ENCODE peak calls at places on chromosomes 12 and 14, in four cellular contexts. S is coronary artery, H is fibroblast of lung, N is lower lobe of right lung. R is an unnamed sample.

GRCh38 chr12:29405561-29405960 is 24.6 kb upstream of the ERGIC2 start:
- DNase-seq in S (no peak), H (no peak), N (no peak), R (no peak)

GRCh38 chr14:52048132-52048531 is 20.7 kb downstream of the NID2 start:
- DNase-seq in S (no peak), H (no peak), N (no peak), R (no peak)

GRCh38 chr12:65741662-65742480 is 82.4 kb upstream of the HMGA2 start:
- DNase-seq in S (no peak), H (peak), N (no peak), R (peak)

GRCh38 chr12:90794212-90794611 is 160.8 kb downstream of the CCER1 start:
- DNase-seq in S (no peak), H (peak), N (no peak), R (no peak)

GRCh38 chr14:64569108-64570045 is 19.6 kb downstream of the PPP1R36 start:
- DNase-seq in S (peak), H (peak), N (no peak), R (no peak)

GRCh38 chr12:51372021-51372420 is 19.2 kb downstream of the GALNT6 start:
- DNase-seq in S (no peak), H (no peak), N (no peak), R (no peak)

GRCh38 chr14:39218171-39218769 is 15.4 kb upstream of the MIA2 start:
- DNase-seq in S (no peak), H (no peak), N (no peak), R (no peak)

GRCh38 chr12:103854372-103854973 is 13.4 kb upstream of the NT5DC3 start:
- DNase-seq in S (no peak), H (no peak), N (no peak), R (no peak)

GRCh38 chr14:102138935-102139247 is 806 bp upstream of the WDR20 start:
- DNase-seq in S (no peak), H (no peak), N (no peak), R (no peak)

GRCh38 chr12:41496009-41496408 is 307.9 kb downstream of the PDZRN4 start:
- DNase-seq in S (no peak), H (no peak), N (no peak), R (no peak)

GRCh38 chr14:67934851-67935250 is 115.3 kb downstream of the RAD51B start:
- DNase-seq in S (no peak), H (no peak), N (no peak), R (no peak)

GRCh38 chr14:61467281-61467680 is 145.9 kb downstream of the PRKCH start:
- DNase-seq in S (no peak), H (no peak), N (no peak), R (no peak)

GRCh38 chr14:51873221-51873893 is 12.9 kb downstream of the GNG2 start:
- DNase-seq in S (no peak), H (peak), N (no peak), R (peak)

GRCh38 chr14:99327458-99328250 is 55.7 kb upstream of the BCL11B start:
- DNase-seq in S (peak), H (no peak), N (no peak), R (no peak)

GRCh38 chr12:115710104-115710564 is 567.4 kb downstream of the MED13L start:
- DNase-seq in S (no peak), H (peak), N (no peak), R (no peak)

GRCh38 chr12:2641209-2641608 is 153.6 kb upstream of the FKBP4 start:
- DNase-seq in S (peak), H (peak), N (no peak), R (no peak)

DNA sequence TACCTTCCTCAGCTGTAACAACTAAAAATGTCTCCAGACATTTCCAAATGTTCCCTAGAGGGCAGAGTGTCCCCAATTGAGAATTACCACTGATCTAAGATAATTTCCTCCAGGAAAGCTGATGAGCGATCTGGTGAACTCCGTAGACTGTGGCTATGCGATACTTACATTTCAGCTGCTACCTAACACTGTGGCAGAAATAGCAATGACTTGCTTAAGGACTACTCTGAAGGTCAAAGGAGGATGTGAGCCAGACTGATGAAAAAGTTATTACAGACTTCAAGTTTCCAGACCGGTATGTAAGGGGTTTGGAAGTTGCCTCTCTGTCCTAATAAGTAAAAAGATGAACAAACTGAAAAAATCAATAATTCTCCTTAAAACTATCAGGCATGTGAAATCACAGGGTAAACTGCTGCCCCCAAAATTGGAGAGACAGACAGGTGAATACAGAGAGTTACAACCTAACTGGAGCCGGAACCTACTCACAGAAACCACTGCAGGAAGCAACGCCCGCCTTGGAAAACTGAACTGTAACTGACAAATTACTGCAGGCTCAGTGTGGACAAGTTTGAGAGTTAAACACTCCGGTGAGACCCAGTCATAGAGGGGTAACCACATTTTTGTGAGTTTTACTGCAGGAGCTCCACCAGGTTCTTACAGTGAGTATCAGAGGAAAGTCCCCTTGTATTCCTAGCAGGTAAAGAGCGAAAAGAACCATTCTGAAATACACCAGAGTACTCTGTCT is 60.0 kb upstream of the PARP11 start:
- DNase-seq in S (no peak), H (no peak), N (no peak), R (no peak)
- TF ChIP-seq CTCF in S (no peak), H (no peak), N (no peak), R (no peak)

GRCh38 chr12:85448548-85449139 is 168.6 kb downstream of the ALX1 start:
- DNase-seq in S (no peak), H (peak), N (no peak), R (no peak)
- TF ChIP-seq CTCF in S (peak), H (peak), N (peak), R (no peak)

GRCh38 chr12:13208533-13209278 is 12.2 kb downstream of the EMP1 start:
- DNase-seq in S (no peak), H (peak), N (no peak), R (no peak)
- TF ChIP-seq CTCF in S (no peak), H (peak), N (peak), R (no peak)

DNA sequence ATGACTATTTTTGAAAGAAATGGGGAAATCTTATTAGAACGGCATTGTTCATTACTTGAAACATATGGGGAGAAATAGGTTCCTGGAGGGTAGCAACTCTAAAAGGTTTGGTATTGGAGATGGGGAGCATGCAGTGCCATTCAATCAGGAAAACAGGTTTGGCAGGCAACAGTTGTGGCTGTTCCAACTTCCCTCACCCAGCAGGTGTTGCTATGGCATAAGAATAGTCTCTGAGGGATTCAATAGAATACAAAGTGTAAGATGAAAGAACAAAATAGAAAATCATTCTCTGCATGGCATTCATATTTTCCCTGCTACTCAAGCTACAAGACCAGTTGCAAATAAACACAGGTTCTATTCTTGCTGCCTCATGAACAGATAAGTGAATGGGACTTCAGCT is 393.3 kb upstream of the RPL10L start:
- DNase-seq in S (no peak), H (no peak), N (no peak), R (no peak)
- TF ChIP-seq CTCF in S (no peak), H (no peak), N (peak), R (no peak)

DNA sequence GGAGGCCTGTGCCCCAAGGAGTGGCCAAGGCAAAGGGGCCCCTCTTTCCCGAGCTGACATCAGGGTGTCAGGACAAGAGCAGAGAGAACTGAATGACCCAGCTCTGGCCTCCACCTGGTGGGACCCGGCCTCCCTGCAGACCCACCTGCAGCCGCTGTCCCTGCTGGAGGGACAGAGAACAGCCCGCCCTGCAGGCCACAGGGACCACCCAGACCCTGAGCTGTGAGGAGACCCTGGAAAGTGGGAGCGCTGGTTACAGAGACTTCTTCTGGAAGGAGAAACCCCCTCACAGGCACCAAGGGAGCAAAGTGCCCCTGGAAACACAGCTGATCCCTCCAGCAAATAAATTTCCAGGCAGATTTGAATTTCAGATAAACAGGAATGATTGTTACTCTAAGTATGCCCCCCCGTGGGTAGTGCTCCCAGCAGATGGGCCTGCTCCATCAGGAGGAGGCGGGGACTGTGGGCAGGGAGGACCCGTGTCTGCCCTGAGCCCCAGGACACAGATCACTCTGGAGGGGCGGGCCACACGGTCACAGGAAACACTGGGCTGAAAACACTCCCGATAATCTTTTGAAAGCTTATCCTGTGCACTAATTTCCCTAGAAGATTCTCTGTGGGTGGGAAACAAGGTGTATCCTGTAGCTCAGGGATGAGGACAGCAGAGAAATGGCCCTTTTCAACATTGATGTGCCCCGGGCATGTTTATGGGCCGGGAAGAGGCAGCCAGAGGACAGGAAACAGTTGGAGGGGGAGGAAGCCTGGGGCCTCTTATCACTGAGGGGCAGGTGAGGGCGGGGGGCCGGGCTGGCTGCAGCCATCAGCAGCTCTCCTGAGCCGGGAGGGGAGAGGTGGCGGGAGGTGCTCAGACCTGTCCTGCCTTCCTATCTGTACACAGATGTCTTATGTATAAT is 276.0 kb downstream of the ADGRD1 start:
- DNase-seq in S (no peak), H (no peak), N (no peak), R (no peak)
- TF ChIP-seq CTCF in S (no peak), H (no peak), N (no peak), R (no peak)

DNA sequence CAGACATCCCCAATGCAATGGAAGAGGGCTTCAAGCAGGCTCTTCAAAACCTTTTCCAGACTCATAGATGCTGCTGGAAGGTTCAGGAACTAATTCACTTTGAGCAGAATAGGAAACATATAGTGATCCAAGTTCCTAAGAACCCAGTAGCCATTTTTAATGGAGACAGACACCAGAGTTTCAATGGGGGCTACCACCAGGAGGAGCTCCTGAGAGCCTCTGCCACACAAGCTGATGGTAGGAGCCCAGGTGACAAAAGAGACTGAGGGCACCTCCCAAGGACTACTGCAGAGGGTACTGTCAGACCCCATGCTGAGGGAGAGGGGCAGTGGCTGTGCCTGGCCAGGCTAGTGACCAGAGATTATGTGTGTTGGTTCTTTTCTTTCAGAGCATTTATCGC is 45.9 kb downstream of the IFNG start:
- DNase-seq in S (no peak), H (no peak), N (no peak), R (no peak)
- TF ChIP-seq CTCF in S (no peak), H (peak), N (peak), R (peak)

GRCh38 chr12:57735198-57735855 is 3.2 kb downstream of the AGAP2 start:
- DNase-seq in S (no peak), H (no peak), N (no peak), R (no peak)

GRCh38 chr12:57734586-57734985 is 4.0 kb downstream of the AGAP2 start:
- DNase-seq in S (no peak), H (no peak), N (no peak), R (no peak)

GRCh38 chr12:57737467-57738141 is 938 bp downstream of the AGAP2 start:
- DNase-seq in S (no peak), H (no peak), N (no peak), R (peak)

GRCh38 chr12:57736743-57737466 is 1.6 kb downstream of the AGAP2 start:
- DNase-seq in S (no peak), H (no peak), N (no peak), R (no peak)

DNA sequence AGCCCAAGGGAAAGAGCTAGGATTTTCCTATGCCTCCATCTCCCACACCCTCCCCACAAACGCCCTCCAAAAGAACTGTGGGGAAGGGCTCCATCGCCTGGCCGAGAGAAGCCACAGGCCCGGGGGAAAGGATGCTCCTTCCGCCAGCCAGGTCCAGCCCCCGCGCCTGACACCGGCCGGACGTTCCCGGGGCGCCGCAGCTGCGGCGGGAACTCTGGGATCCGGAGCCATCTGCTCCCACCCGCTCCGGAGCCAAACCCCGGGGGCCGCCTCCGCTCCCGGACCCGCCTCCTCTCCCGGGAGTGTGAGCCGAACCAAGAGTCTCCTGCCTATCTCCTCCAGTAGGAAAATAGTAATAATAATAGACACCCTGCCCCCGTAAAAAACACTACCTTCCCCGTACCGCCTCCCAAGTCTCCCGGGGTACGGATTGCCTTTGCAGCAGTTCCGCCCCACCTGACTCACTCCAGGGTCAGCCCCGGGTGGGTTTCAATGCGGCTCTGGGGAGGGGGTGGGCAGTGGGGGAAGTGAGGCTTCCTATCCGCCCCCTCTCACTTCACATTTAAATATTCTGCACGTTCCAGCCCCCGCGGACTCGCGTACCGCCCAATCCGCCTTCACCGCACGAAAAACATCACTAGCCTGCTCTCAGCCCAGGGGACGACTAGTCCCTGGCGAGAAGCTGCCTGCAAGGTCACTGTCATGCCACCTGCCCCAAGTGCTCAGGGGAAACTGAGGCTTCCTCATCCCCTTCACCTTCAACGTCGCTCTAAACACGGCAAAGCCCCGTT is 2.4 kb downstream of the AGAP2 start:
- DNase-seq in S (no peak), H (no peak), N (no peak), R (no peak)
- TF ChIP-seq CTCF in S (no peak), H (peak), N (no peak), R (no peak)

GRCh38 chr14:78700236-78700635 is 530.1 kb downstream of the NRXN3 start:
- DNase-seq in S (no peak), H (no peak), N (no peak), R (no peak)
- TF ChIP-seq CTCF in S (no peak), H (no peak), N (no peak), R (no peak)